ENCODE peak calls at places on chromosome 1, in four cellular contexts. R is GM23248, O is neuronal stem cell, C is mesenchymal stem cell. J is an unnamed sample.
A peak's percentile ranks its signal among the peaks of the same experiment; 100 is the strongest.

GRCh38 chr1:108691128-108691885 is 803 bp upstream of the PRPF38B start:
- DNase-seq in C (no peak), O (no peak), R (peak; percentile 55), J (no peak)

GRCh38 chr1:119007672-119008482 is 19.7 kb upstream of the TBX15 start:
- DNase-seq in O (peak; percentile 23), R (no peak), C (peak; percentile 13), J (no peak)

GRCh38 chr1:232529747-232530146 is 100.2 kb downstream of the SIPA1L2 start:
- DNase-seq in R (no peak), C (no peak), O (no peak), J (no peak)

GRCh38 chr1:4599951-4600481 is 54.4 kb upstream of the AJAP1 start:
- DNase-seq in O (no peak), R (no peak), C (no peak), J (no peak)

GRCh38 chr1:157262891-157263290 is 124.7 kb upstream of the ETV3 start:
- DNase-seq in O (no peak), C (no peak), R (no peak), J (no peak)

GRCh38 chr1:53992085-53992874 is 25.7 kb downstream of the LDLRAD1 start:
- DNase-seq in C (peak; percentile 34), O (no peak), R (no peak), J (no peak)

GRCh38 chr1:57072775-57073174 is 107.0 kb upstream of the C8B start:
- DNase-seq in R (peak; percentile 11), O (no peak), C (no peak), J (no peak)

GRCh38 chr1:222157612-222158011 is 390.3 kb downstream of the HHIPL2 start:
- DNase-seq in O (no peak), R (no peak), C (no peak), J (no peak)

GRCh38 chr1:114154963-114155322 is 1.3 kb upstream of the SYT6 start:
- DNase-seq in R (peak; percentile 70), C (peak; percentile 12), O (no peak), J (no peak)

GRCh38 chr1:64933296-64934070 is 32.9 kb downstream of the JAK1 start:
- DNase-seq in R (peak; percentile 99), O (no peak), C (peak; percentile 89), J (no peak)
- H3K9ac ChIP-seq in R (peak overlapping the region; percentile 87), O (no peak overlapping the region), C (peak overlapping the region; percentile 92), J (no peak overlapping the region)

GRCh38 chr1:203317429-203318228 is 12.3 kb downstream of the BTG2 start:
- DNase-seq in C (no peak), O (no peak), R (no peak), J (no peak)
- H3K4me1 ChIP-seq in C (peaks cover 5% of the 10 kb centered on the region), O (peaks cover 6% of the 10 kb centered on the region), R (no peaks in the 10 kb centered on the region), J (peaks cover 9% of the 10 kb centered on the region)

DNA sequence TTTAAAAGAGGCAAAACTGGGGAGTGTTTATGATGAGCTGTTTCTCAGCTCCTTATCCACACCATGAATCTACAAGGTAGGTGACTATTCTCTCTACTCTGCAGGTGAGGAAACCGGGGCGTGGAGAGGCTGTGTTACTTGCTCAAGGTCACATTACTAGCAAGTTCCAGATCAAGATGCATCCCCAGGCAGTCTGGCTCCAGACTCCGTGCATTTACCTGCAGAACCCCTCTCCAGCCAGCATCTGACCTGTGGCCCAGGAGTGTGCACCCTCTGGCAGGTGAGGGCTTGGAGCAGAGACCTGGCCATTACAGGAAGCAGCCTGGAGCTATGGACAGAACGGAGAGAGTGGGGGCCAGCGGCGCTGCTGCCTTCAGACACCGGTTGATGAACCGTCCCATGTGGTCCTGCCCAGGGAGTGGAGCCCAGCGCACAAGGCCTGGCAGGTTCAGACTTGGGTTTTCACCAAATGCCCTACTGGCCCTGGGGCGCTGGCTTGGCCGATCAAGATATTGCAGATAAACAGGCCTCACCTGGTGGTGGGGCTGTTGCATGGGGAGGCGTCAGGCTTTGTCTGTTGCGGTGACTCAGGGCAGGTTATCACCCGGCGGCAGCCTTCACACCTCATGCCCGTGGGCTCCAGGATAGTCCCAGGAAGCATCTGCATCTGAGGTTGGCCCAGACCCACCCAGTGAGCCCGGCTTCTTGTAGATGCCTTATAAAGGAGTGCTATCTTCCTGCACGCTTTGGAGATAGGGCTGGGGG is 29.2 kb upstream of the WNT4 start:
- DNase-seq in O (no peak), C (no peak), R (no peak), J (no peak)
- H3K36me3 ChIP-seq in O (no peaks in the 10 kb centered on the region), C (no peaks in the 10 kb centered on the region), R (no peaks in the 10 kb centered on the region), J (no peaks in the 10 kb centered on the region)

GRCh38 chr1:42744030-42744413 is 4.0 kb upstream of the CLDN19 start:
- DNase-seq in R (peak; percentile 14), C (peak; percentile 11), O (no peak), J (no peak)
- H3K9ac ChIP-seq in R (no peak overlapping the region), C (no peak overlapping the region), O (no peak overlapping the region), J (no peak overlapping the region)

DNA sequence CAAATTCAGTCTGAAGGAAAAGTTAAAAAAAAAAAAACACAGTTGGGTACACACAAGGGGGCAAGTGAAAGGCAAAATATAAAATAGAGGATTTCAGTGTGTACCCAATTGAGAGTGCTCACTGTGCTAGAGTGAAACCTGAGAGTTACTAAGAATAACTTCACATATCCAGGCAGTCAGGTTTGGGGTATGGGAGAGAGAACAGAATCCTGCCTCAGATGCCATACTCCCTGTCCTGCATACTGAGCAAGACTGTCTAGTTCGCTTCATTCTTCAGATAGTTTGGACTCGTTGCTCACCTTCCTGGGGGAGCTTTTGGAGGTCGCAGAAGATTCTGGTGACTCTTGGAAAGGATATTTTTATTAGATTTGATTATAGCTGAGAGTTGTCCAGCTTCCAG is 20.4 kb downstream of the CEP85 start:
- DNase-seq in R (no peak), O (no peak), C (no peak), J (no peak)
- H3K4me1 ChIP-seq in R (no peaks in the 10 kb centered on the region), O (no peaks in the 10 kb centered on the region), C (no peaks in the 10 kb centered on the region), J (no peaks in the 10 kb centered on the region)

GRCh38 chr1:206490643-206491421 is 16.5 kb upstream of the RASSF5 start:
- DNase-seq in C (peak; percentile 43), R (no peak), O (no peak), J (no peak)

GRCh38 chr1:206495011-206495461 is 12.3 kb upstream of the RASSF5 start:
- DNase-seq in R (no peak), C (no peak), O (no peak), J (no peak)

GRCh38 chr1:206493279-206493678 is 14.1 kb upstream of the RASSF5 start:
- DNase-seq in C (no peak), O (no peak), R (no peak), J (no peak)

GRCh38 chr1:206491592-206491991 is 15.7 kb upstream of the RASSF5 start:
- DNase-seq in R (no peak), C (no peak), O (no peak), J (no peak)

GRCh38 chr1:206492589-206492988 is 14.7 kb upstream of the RASSF5 start:
- DNase-seq in O (no peak), R (no peak), C (no peak), J (no peak)
- H3K36me3 ChIP-seq in O (peaks cover 9% of the 10 kb centered on the region), R (peaks cover 18% of the 10 kb centered on the region), C (peaks cover 69% of the 10 kb centered on the region), J (peaks cover 47% of the 10 kb centered on the region)

GRCh38 chr1:31714442-31715096 is 10.8 kb upstream of the COL16A1 start:
- DNase-seq in R (peak; percentile 86), O (peak; percentile 61), C (peak; percentile 93), J (peak; percentile 74)

GRCh38 chr1:31715873-31716220 is 12.0 kb upstream of the COL16A1 start:
- DNase-seq in O (no peak), R (no peak), C (no peak), J (no peak)

GRCh38 chr1:31717341-31717740 is 13.5 kb upstream of the COL16A1 start:
- DNase-seq in O (no peak), C (no peak), R (peak; percentile 67), J (no peak)

GRCh38 chr1:31712625-31713024 is 8.8 kb upstream of the COL16A1 start:
- DNase-seq in O (no peak), R (peak; percentile 89), C (peak; percentile 87), J (no peak)

GRCh38 chr1:31715097-31715872 is 11.5 kb upstream of the COL16A1 start:
- DNase-seq in O (peak; percentile 82), R (peak; percentile 94), C (peak; percentile 95), J (peak; percentile 88)
- H3K9ac ChIP-seq in O (peak overlapping the region; percentile 93), R (peak overlapping the region; percentile 81), C (peak overlapping the region; percentile 84), J (peak overlapping the region; percentile 80)

DNA sequence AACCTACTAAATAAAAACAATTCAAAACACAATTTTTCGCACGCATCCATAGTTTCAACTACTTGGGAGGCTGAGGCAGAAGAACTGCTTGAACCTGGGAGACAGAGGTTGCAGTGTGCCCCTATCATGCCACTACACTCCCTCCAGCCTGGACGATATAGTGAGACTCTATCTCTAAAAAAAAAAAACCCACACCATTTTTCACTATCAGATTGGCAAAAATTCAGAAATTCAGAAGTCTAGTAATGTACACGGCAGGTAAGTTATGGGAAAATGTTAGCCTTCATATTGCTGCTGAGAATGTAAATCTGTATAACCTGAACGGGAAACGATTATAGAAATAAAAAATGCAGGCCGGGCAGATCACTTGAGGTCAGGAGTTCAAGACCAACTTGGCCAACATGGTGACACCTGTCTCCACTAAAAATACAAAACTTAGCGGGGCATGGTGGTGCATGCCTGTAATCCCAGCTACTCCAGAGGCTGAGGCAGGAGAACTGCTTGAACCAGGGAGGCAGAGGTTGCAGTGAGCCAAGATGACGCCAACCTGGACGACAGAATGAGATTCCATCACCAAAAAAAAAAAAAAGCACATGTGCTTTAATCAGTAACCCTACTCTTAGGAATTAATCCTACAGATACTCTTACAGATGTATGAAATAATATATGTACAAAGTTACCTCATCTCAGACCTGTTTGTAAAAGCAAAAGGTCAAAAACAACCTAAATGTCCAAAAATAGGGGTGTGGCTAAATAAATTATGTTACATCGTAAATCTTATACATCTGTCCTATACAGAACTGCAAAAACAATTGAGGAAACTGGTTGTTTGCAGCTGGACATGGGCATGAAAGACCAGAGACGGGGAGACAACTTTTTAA is 37.9 kb downstream of the ARID4B start:
- DNase-seq in O (no peak), R (no peak), C (no peak), J (no peak)
- H3K4me1 ChIP-seq in O (no peaks in the 10 kb centered on the region), R (peaks cover 9% of the 10 kb centered on the region), C (peaks cover 5% of the 10 kb centered on the region), J (peaks cover 4% of the 10 kb centered on the region)

GRCh38 chr1:97013904-97014303 is 292.3 kb downstream of the PTBP2 start:
- DNase-seq in O (no peak), R (peak; percentile 47), C (peak; percentile 18), J (no peak)

GRCh38 chr1:97014426-97014825 is 292.8 kb downstream of the PTBP2 start:
- DNase-seq in R (no peak), C (no peak), O (no peak), J (no peak)

GRCh38 chr1:97017895-97018294 is 296.3 kb downstream of the PTBP2 start:
- DNase-seq in C (peak; percentile 12), O (peak; percentile 20), R (no peak), J (peak; percentile 47)
- H3K36me3 ChIP-seq in C (no peaks in the 10 kb centered on the region), O (no peaks in the 10 kb centered on the region), R (no peaks in the 10 kb centered on the region), J (no peaks in the 10 kb centered on the region)

GRCh38 chr1:10939654-10940450 is 72.6 kb upstream of the TARDBP start:
- DNase-seq in O (no peak), R (no peak), C (peak; percentile 12), J (no peak)
- H3K9ac ChIP-seq in O (no peak overlapping the region), R (no peak overlapping the region), C (no peak overlapping the region), J (no peak overlapping the region)

J was measured in NT2/D1.